ENCODE peak calls at places on chromosomes 16 and 17, in five cellular contexts. O is HS-5; S is A172; I is activated naive CD4-positive, alpha-beta T cell; Z is neural crest cell. E is an unnamed sample.

GRCh38 chr17:42674755-42675347 is 1.9 kb downstream of the PLEKHH3 start:
- DNase-seq in I (no peak), S (no peak), Z (no peak), O (no peak), E (peak)

GRCh38 chr17:76193616-76194015 is 46.7 kb downstream of the RNF157 start:
- DNase-seq in S (no peak), Z (no peak), I (no peak), O (no peak), E (no peak)

GRCh38 chr16:58021661-58022551 is 3.6 kb upstream of the MMP15 start:
- DNase-seq in O (peak), I (no peak), Z (no peak), S (peak), E (no peak)

GRCh38 chr16:79601092-79601977 is 798 bp upstream of the MAF start:
- DNase-seq in Z (peak), S (no peak), I (no peak), O (no peak), E (peak)

GRCh38 chr16:69741951-69742904 is 12.5 kb downstream of the NOB1 start:
- DNase-seq in O (no peak), I (no peak), Z (no peak), S (no peak), E (no peak)

GRCh38 chr16:80599466-80599865 is 58.7 kb downstream of the DYNLRB2 start:
- DNase-seq in O (peak), Z (no peak), S (peak), I (no peak), E (no peak)

GRCh38 chr16:88744520-88744835 is 38.2 kb downstream of the CTU2 start:
- DNase-seq in I (no peak), Z (no peak), O (no peak), S (no peak), E (no peak)

GRCh38 chr16:69830534-69831211 is 68.5 kb downstream of the WWP2 start:
- DNase-seq in Z (no peak), S (no peak), O (no peak), I (no peak), E (peak)

GRCh38 chr17:81481815-81482505 is 30.6 kb downstream of the ACTG1 start:
- DNase-seq in S (no peak), Z (no peak), O (no peak), I (no peak), E (no peak)

GRCh38 chr17:37820313-37821024 is 75.6 kb upstream of the HNF1B start:
- DNase-seq in S (no peak), Z (no peak), I (no peak), O (no peak), E (no peak)

GRCh38 chr17:67531291-67531690 is 154.2 kb downstream of the PITPNC1 start:
- DNase-seq in O (no peak), I (no peak), S (no peak), Z (no peak), E (no peak)

GRCh38 chr16:4011940-4012629 is 104.2 kb downstream of the ADCY9 start:
- DNase-seq in Z (no peak), S (no peak), O (no peak), I (no peak), E (no peak)

GRCh38 chr16:87076331-87076949 is 240.8 kb downstream of the C16orf95 start:
- DNase-seq in S (no peak), Z (no peak), I (no peak), O (no peak), E (no peak)

GRCh38 chr17:45332989-45333701 is 16.3 kb upstream of the MAP3K14 start:
- DNase-seq in I (no peak), O (no peak), Z (no peak), S (peak), E (no peak)

GRCh38 chr17:40139566-40140058 is 725 bp upstream of the CASC3 start:
- DNase-seq in Z (no peak), S (no peak), O (no peak), I (no peak), E (no peak)

GRCh38 chr17:37829446-37830142 is 84.7 kb upstream of the HNF1B start:
- DNase-seq in I (no peak), Z (no peak), O (no peak), S (no peak), E (no peak)

GRCh38 chr16:62135903-62136302 is 99.7 kb upstream of the CDH8 start:
- DNase-seq in Z (no peak), O (peak), I (no peak), S (no peak), E (no peak)

GRCh38 chr16:89136931-89137330 is 34.6 kb upstream of the CDH15 start:
- DNase-seq in Z (no peak), O (no peak), S (no peak), I (no peak), E (no peak)

GRCh38 chr16:69712914-69713581 is 13.3 kb downstream of the NQO1 start:
- DNase-seq in I (no peak), O (no peak), Z (no peak), S (no peak), E (no peak)

GRCh38 chr17:48483471-48484131 is 47.2 kb downstream of the HOXB1 start:
- DNase-seq in S (peak), O (peak), Z (no peak), I (no peak), E (no peak)